ENCODE peak calls at places on chromosome 3, in nine cellular contexts. One of them, this sample, is unnamed.

GRCh38 chr3:78079514-78079913 is 1039.6 kb downstream of the ROBO2 start:
- DNase-seq in Daoy: no peak
- DNase-seq in EL: no peak
- DNase-seq in T-helper 2 cell treated with Interferon-gamma antibody and Interleukin-4, amounts not matched to agents 5 μg/mL and 100 μg/mL, for 36 hours: no peak
- DNase-seq in iPS DF 6.9: no peak
- DNase-seq in NCI-H460: no peak
- DNase-seq in activated T-cell treated with anti-CD3 and anti-CD28 coated beads for 1 hour: no peak
- DNase-seq in AG04450: no peak
- DNase-seq in nucleus accumbens: no peak
- DNase-seq in this sample: no peak

GRCh38 chr3:63067999-63068645 is 192.9 kb upstream of the CADPS start:
- DNase-seq in Daoy: peak; percentile 39
- DNase-seq in EL: peak; percentile 21
- DNase-seq in T-helper 2 cell treated with Interferon-gamma antibody and Interleukin-4, amounts not matched to agents 5 μg/mL and 100 μg/mL, for 36 hours: no peak
- DNase-seq in iPS DF 6.9: peak; percentile 43
- DNase-seq in NCI-H460: peak; percentile 19
- DNase-seq in activated T-cell treated with anti-CD3 and anti-CD28 coated beads for 1 hour: no peak
- DNase-seq in AG04450: no peak
- DNase-seq in nucleus accumbens: no peak
- DNase-seq in this sample: peak; percentile 48

GRCh38 chr3:31189971-31190370 is 295.5 kb upstream of the GADL1 start:
- DNase-seq in Daoy: no peak
- DNase-seq in EL: no peak
- DNase-seq in T-helper 2 cell treated with Interferon-gamma antibody and Interleukin-4, amounts not matched to agents 5 μg/mL and 100 μg/mL, for 36 hours: no peak
- DNase-seq in iPS DF 6.9: no peak
- DNase-seq in NCI-H460: no peak
- DNase-seq in activated T-cell treated with anti-CD3 and anti-CD28 coated beads for 1 hour: no peak
- DNase-seq in AG04450: no peak
- DNase-seq in nucleus accumbens: no peak
- DNase-seq in this sample: no peak

GRCh38 chr3:121601212-121601812 is 8.1 kb downstream of the FBXO40 start:
- DNase-seq in Daoy: no peak
- DNase-seq in EL: no peak
- DNase-seq in T-helper 2 cell treated with Interferon-gamma antibody and Interleukin-4, amounts not matched to agents 5 μg/mL and 100 μg/mL, for 36 hours: no peak
- DNase-seq in iPS DF 6.9: no peak
- DNase-seq in NCI-H460: no peak
- DNase-seq in activated T-cell treated with anti-CD3 and anti-CD28 coated beads for 1 hour: no peak
- DNase-seq in AG04450: no peak
- DNase-seq in nucleus accumbens: no peak
- DNase-seq in this sample: no peak

GRCh38 chr3:46271910-46272309 is 29.6 kb downstream of the CCR3 start:
- DNase-seq in Daoy: no peak
- DNase-seq in EL: peak; percentile 26
- DNase-seq in T-helper 2 cell treated with Interferon-gamma antibody and Interleukin-4, amounts not matched to agents 5 μg/mL and 100 μg/mL, for 36 hours: no peak
- DNase-seq in iPS DF 6.9: no peak
- DNase-seq in NCI-H460: no peak
- DNase-seq in activated T-cell treated with anti-CD3 and anti-CD28 coated beads for 1 hour: no peak
- DNase-seq in AG04450: no peak
- DNase-seq in nucleus accumbens: no peak
- DNase-seq in this sample: peak; percentile 14

GRCh38 chr3:56157693-56158092 is 310.6 kb downstream of the ERC2 start:
- DNase-seq in Daoy: peak; percentile 61
- DNase-seq in EL: peak; percentile 78
- DNase-seq in T-helper 2 cell treated with Interferon-gamma antibody and Interleukin-4, amounts not matched to agents 5 μg/mL and 100 μg/mL, for 36 hours: no peak
- DNase-seq in iPS DF 6.9: no peak
- DNase-seq in NCI-H460: no peak
- DNase-seq in activated T-cell treated with anti-CD3 and anti-CD28 coated beads for 1 hour: no peak
- DNase-seq in AG04450: no peak
- DNase-seq in nucleus accumbens: peak; percentile 12
- DNase-seq in this sample: peak; percentile 96

GRCh38 chr3:30984855-30985793 is 90.7 kb upstream of the GADL1 start:
- DNase-seq in Daoy: no peak
- DNase-seq in EL: no peak
- DNase-seq in T-helper 2 cell treated with Interferon-gamma antibody and Interleukin-4, amounts not matched to agents 5 μg/mL and 100 μg/mL, for 36 hours: no peak
- DNase-seq in iPS DF 6.9: no peak
- DNase-seq in NCI-H460: no peak
- DNase-seq in activated T-cell treated with anti-CD3 and anti-CD28 coated beads for 1 hour: no peak
- DNase-seq in AG04450: no peak
- DNase-seq in nucleus accumbens: no peak
- DNase-seq in this sample: peak; percentile 46

GRCh38 chr3:116929534-116930222 is 220.1 kb downstream of the TUSC7 start:
- DNase-seq in Daoy: no peak
- DNase-seq in EL: peak; percentile 4
- DNase-seq in T-helper 2 cell treated with Interferon-gamma antibody and Interleukin-4, amounts not matched to agents 5 μg/mL and 100 μg/mL, for 36 hours: no peak
- DNase-seq in iPS DF 6.9: no peak
- DNase-seq in NCI-H460: no peak
- DNase-seq in activated T-cell treated with anti-CD3 and anti-CD28 coated beads for 1 hour: no peak
- DNase-seq in AG04450: no peak
- DNase-seq in nucleus accumbens: no peak
- DNase-seq in this sample: no peak

GRCh38 chr3:194730369-194730768 is 44.7 kb downstream of the FAM43A start:
- DNase-seq in Daoy: peak; percentile 72
- DNase-seq in EL: peak; percentile 21
- DNase-seq in T-helper 2 cell treated with Interferon-gamma antibody and Interleukin-4, amounts not matched to agents 5 μg/mL and 100 μg/mL, for 36 hours: no peak
- DNase-seq in iPS DF 6.9: no peak
- DNase-seq in NCI-H460: peak; percentile 26
- DNase-seq in activated T-cell treated with anti-CD3 and anti-CD28 coated beads for 1 hour: no peak
- DNase-seq in AG04450: no peak
- DNase-seq in nucleus accumbens: no peak
- DNase-seq in this sample: peak; percentile 86

GRCh38 chr3:138450704-138451424 is 16.4 kb downstream of the ESYT3 start:
- DNase-seq in Daoy: no peak
- DNase-seq in EL: no peak
- DNase-seq in T-helper 2 cell treated with Interferon-gamma antibody and Interleukin-4, amounts not matched to agents 5 μg/mL and 100 μg/mL, for 36 hours: no peak
- DNase-seq in iPS DF 6.9: no peak
- DNase-seq in NCI-H460: no peak
- DNase-seq in activated T-cell treated with anti-CD3 and anti-CD28 coated beads for 1 hour: no peak
- DNase-seq in AG04450: no peak
- DNase-seq in nucleus accumbens: no peak
- DNase-seq in this sample: no peak

GRCh38 chr3:134718736-134719135 is 67.9 kb upstream of the KY start:
- DNase-seq in Daoy: no peak
- DNase-seq in EL: no peak
- DNase-seq in T-helper 2 cell treated with Interferon-gamma antibody and Interleukin-4, amounts not matched to agents 5 μg/mL and 100 μg/mL, for 36 hours: no peak
- DNase-seq in iPS DF 6.9: no peak
- DNase-seq in NCI-H460: no peak
- DNase-seq in activated T-cell treated with anti-CD3 and anti-CD28 coated beads for 1 hour: no peak
- DNase-seq in AG04450: no peak
- DNase-seq in nucleus accumbens: no peak
- DNase-seq in this sample: no peak

GRCh38 chr3:43388909-43389308 is 102.6 kb downstream of the SNRK start:
- DNase-seq in Daoy: no peak
- DNase-seq in EL: no peak
- DNase-seq in T-helper 2 cell treated with Interferon-gamma antibody and Interleukin-4, amounts not matched to agents 5 μg/mL and 100 μg/mL, for 36 hours: no peak
- DNase-seq in iPS DF 6.9: no peak
- DNase-seq in NCI-H460: no peak
- DNase-seq in activated T-cell treated with anti-CD3 and anti-CD28 coated beads for 1 hour: no peak
- DNase-seq in AG04450: no peak
- DNase-seq in nucleus accumbens: no peak
- DNase-seq in this sample: no peak

GRCh38 chr3:166837535-166837934 is 542.6 kb downstream of the ZBBX start:
- DNase-seq in Daoy: no peak
- DNase-seq in EL: no peak
- DNase-seq in T-helper 2 cell treated with Interferon-gamma antibody and Interleukin-4, amounts not matched to agents 5 μg/mL and 100 μg/mL, for 36 hours: no peak
- DNase-seq in iPS DF 6.9: peak; percentile 25
- DNase-seq in NCI-H460: no peak
- DNase-seq in activated T-cell treated with anti-CD3 and anti-CD28 coated beads for 1 hour: no peak
- DNase-seq in AG04450: no peak
- DNase-seq in nucleus accumbens: no peak
- DNase-seq in this sample: peak; percentile 13

GRCh38 chr3:172329070-172329469 is 119.2 kb downstream of the GHSR start:
- DNase-seq in Daoy: no peak
- DNase-seq in EL: no peak
- DNase-seq in T-helper 2 cell treated with Interferon-gamma antibody and Interleukin-4, amounts not matched to agents 5 μg/mL and 100 μg/mL, for 36 hours: no peak
- DNase-seq in iPS DF 6.9: no peak
- DNase-seq in NCI-H460: no peak
- DNase-seq in activated T-cell treated with anti-CD3 and anti-CD28 coated beads for 1 hour: no peak
- DNase-seq in AG04450: no peak
- DNase-seq in nucleus accumbens: no peak
- DNase-seq in this sample: no peak

GRCh38 chr3:23761440-23761896 is 44.3 kb upstream of the UBE2E1 start:
- DNase-seq in Daoy: peak; percentile 24
- DNase-seq in EL: peak; percentile 53
- DNase-seq in T-helper 2 cell treated with Interferon-gamma antibody and Interleukin-4, amounts not matched to agents 5 μg/mL and 100 μg/mL, for 36 hours: no peak
- DNase-seq in iPS DF 6.9: no peak
- DNase-seq in NCI-H460: peak; percentile 42
- DNase-seq in activated T-cell treated with anti-CD3 and anti-CD28 coated beads for 1 hour: no peak
- DNase-seq in AG04450: no peak
- DNase-seq in nucleus accumbens: no peak
- DNase-seq in this sample: peak; percentile 58

GRCh38 chr3:110414851-110415250 is 656.8 kb upstream of the NECTIN3 start:
- DNase-seq in Daoy: peak; percentile 54
- DNase-seq in EL: peak; percentile 82
- DNase-seq in T-helper 2 cell treated with Interferon-gamma antibody and Interleukin-4, amounts not matched to agents 5 μg/mL and 100 μg/mL, for 36 hours: no peak
- DNase-seq in iPS DF 6.9: no peak
- DNase-seq in NCI-H460: no peak
- DNase-seq in activated T-cell treated with anti-CD3 and anti-CD28 coated beads for 1 hour: no peak
- DNase-seq in AG04450: peak; percentile 41
- DNase-seq in nucleus accumbens: no peak
- DNase-seq in this sample: peak; percentile 87

GRCh38 chr3:155957412-155957880 is 87.0 kb downstream of the GMPS start:
- DNase-seq in Daoy: no peak
- DNase-seq in EL: no peak
- DNase-seq in T-helper 2 cell treated with Interferon-gamma antibody and Interleukin-4, amounts not matched to agents 5 μg/mL and 100 μg/mL, for 36 hours: no peak
- DNase-seq in iPS DF 6.9: no peak
- DNase-seq in NCI-H460: no peak
- DNase-seq in activated T-cell treated with anti-CD3 and anti-CD28 coated beads for 1 hour: no peak
- DNase-seq in AG04450: no peak
- DNase-seq in nucleus accumbens: no peak
- DNase-seq in this sample: no peak

GRCh38 chr3:171431550-171431949 is 28.7 kb downstream of the TNIK start:
- DNase-seq in Daoy: no peak
- DNase-seq in EL: no peak
- DNase-seq in T-helper 2 cell treated with Interferon-gamma antibody and Interleukin-4, amounts not matched to agents 5 μg/mL and 100 μg/mL, for 36 hours: no peak
- DNase-seq in iPS DF 6.9: no peak
- DNase-seq in NCI-H460: no peak
- DNase-seq in activated T-cell treated with anti-CD3 and anti-CD28 coated beads for 1 hour: no peak
- DNase-seq in AG04450: no peak
- DNase-seq in nucleus accumbens: no peak
- DNase-seq in this sample: no peak

GRCh38 chr3:100880845-100881244 is 112.4 kb downstream of the ABI3BP start:
- DNase-seq in Daoy: no peak
- DNase-seq in EL: no peak
- DNase-seq in T-helper 2 cell treated with Interferon-gamma antibody and Interleukin-4, amounts not matched to agents 5 μg/mL and 100 μg/mL, for 36 hours: no peak
- DNase-seq in iPS DF 6.9: no peak
- DNase-seq in NCI-H460: no peak
- DNase-seq in activated T-cell treated with anti-CD3 and anti-CD28 coated beads for 1 hour: no peak
- DNase-seq in AG04450: no peak
- DNase-seq in nucleus accumbens: no peak
- DNase-seq in this sample: no peak

GRCh38 chr3:190192807-190193206 is 72.1 kb upstream of the P3H2 start:
- DNase-seq in Daoy: no peak
- DNase-seq in EL: no peak
- DNase-seq in T-helper 2 cell treated with Interferon-gamma antibody and Interleukin-4, amounts not matched to agents 5 μg/mL and 100 μg/mL, for 36 hours: no peak
- DNase-seq in iPS DF 6.9: no peak
- DNase-seq in NCI-H460: no peak
- DNase-seq in activated T-cell treated with anti-CD3 and anti-CD28 coated beads for 1 hour: no peak
- DNase-seq in AG04450: no peak
- DNase-seq in nucleus accumbens: no peak
- DNase-seq in this sample: no peak

GRCh38 chr3:138942861-138943623 is 3.9 kb downstream of the FOXL2 start:
- DNase-seq in Daoy: no peak
- DNase-seq in EL: no peak
- DNase-seq in T-helper 2 cell treated with Interferon-gamma antibody and Interleukin-4, amounts not matched to agents 5 μg/mL and 100 μg/mL, for 36 hours: no peak
- DNase-seq in iPS DF 6.9: no peak
- DNase-seq in NCI-H460: no peak
- DNase-seq in activated T-cell treated with anti-CD3 and anti-CD28 coated beads for 1 hour: no peak
- DNase-seq in AG04450: no peak
- DNase-seq in nucleus accumbens: no peak
- DNase-seq in this sample: no peak

GRCh38 chr3:31828007-31828406 is 153.1 kb downstream of the OSBPL10 start:
- DNase-seq in Daoy: no peak
- DNase-seq in EL: no peak
- DNase-seq in T-helper 2 cell treated with Interferon-gamma antibody and Interleukin-4, amounts not matched to agents 5 μg/mL and 100 μg/mL, for 36 hours: no peak
- DNase-seq in iPS DF 6.9: no peak
- DNase-seq in NCI-H460: no peak
- DNase-seq in activated T-cell treated with anti-CD3 and anti-CD28 coated beads for 1 hour: no peak
- DNase-seq in AG04450: no peak
- DNase-seq in nucleus accumbens: no peak
- DNase-seq in this sample: no peak

GRCh38 chr3:42535981-42536784 is 33.7 kb downstream of the VIPR1 start:
- DNase-seq in Daoy: peak; percentile 36
- DNase-seq in EL: peak; percentile 36
- DNase-seq in T-helper 2 cell treated with Interferon-gamma antibody and Interleukin-4, amounts not matched to agents 5 μg/mL and 100 μg/mL, for 36 hours: no peak
- DNase-seq in iPS DF 6.9: peak; percentile 55
- DNase-seq in NCI-H460: no peak
- DNase-seq in activated T-cell treated with anti-CD3 and anti-CD28 coated beads for 1 hour: peak; percentile 30
- DNase-seq in AG04450: no peak
- DNase-seq in nucleus accumbens: peak; percentile 44
- DNase-seq in this sample: peak; percentile 53

GRCh38 chr3:126435456-126436315 is 40.0 kb downstream of the ZXDC start:
- DNase-seq in Daoy: no peak
- DNase-seq in EL: no peak
- DNase-seq in T-helper 2 cell treated with Interferon-gamma antibody and Interleukin-4, amounts not matched to agents 5 μg/mL and 100 μg/mL, for 36 hours: no peak
- DNase-seq in iPS DF 6.9: no peak
- DNase-seq in NCI-H460: no peak
- DNase-seq in activated T-cell treated with anti-CD3 and anti-CD28 coated beads for 1 hour: no peak
- DNase-seq in AG04450: no peak
- DNase-seq in nucleus accumbens: no peak
- DNase-seq in this sample: no peak

GRCh38 chr3:112699436-112699978 is 58.6 kb upstream of the CCDC80 start:
- DNase-seq in Daoy: peak; percentile 80
- DNase-seq in EL: peak; percentile 89
- DNase-seq in T-helper 2 cell treated with Interferon-gamma antibody and Interleukin-4, amounts not matched to agents 5 μg/mL and 100 μg/mL, for 36 hours: no peak
- DNase-seq in iPS DF 6.9: no peak
- DNase-seq in NCI-H460: no peak
- DNase-seq in activated T-cell treated with anti-CD3 and anti-CD28 coated beads for 1 hour: no peak
- DNase-seq in AG04450: no peak
- DNase-seq in nucleus accumbens: no peak
- DNase-seq in this sample: peak; percentile 84

GRCh38 chr3:37920156-37920686 is 58.5 kb downstream of the CTDSPL start:
- DNase-seq in Daoy: no peak
- DNase-seq in EL: no peak
- DNase-seq in T-helper 2 cell treated with Interferon-gamma antibody and Interleukin-4, amounts not matched to agents 5 μg/mL and 100 μg/mL, for 36 hours: no peak
- DNase-seq in iPS DF 6.9: no peak
- DNase-seq in NCI-H460: no peak
- DNase-seq in activated T-cell treated with anti-CD3 and anti-CD28 coated beads for 1 hour: no peak
- DNase-seq in AG04450: no peak
- DNase-seq in nucleus accumbens: no peak
- DNase-seq in this sample: no peak

GRCh38 chr3:49244589-49245205 is 32.3 kb downstream of the C3orf62 start:
- DNase-seq in Daoy: peak; percentile 19
- DNase-seq in EL: peak; percentile 16
- DNase-seq in T-helper 2 cell treated with Interferon-gamma antibody and Interleukin-4, amounts not matched to agents 5 μg/mL and 100 μg/mL, for 36 hours: no peak
- DNase-seq in iPS DF 6.9: no peak
- DNase-seq in NCI-H460: no peak
- DNase-seq in activated T-cell treated with anti-CD3 and anti-CD28 coated beads for 1 hour: no peak
- DNase-seq in AG04450: no peak
- DNase-seq in nucleus accumbens: no peak
- DNase-seq in this sample: peak; percentile 47

GRCh38 chr3:110234831-110235230 is 836.8 kb upstream of the NECTIN3 start:
- DNase-seq in Daoy: no peak
- DNase-seq in EL: peak; percentile 7
- DNase-seq in T-helper 2 cell treated with Interferon-gamma antibody and Interleukin-4, amounts not matched to agents 5 μg/mL and 100 μg/mL, for 36 hours: no peak
- DNase-seq in iPS DF 6.9: no peak
- DNase-seq in NCI-H460: no peak
- DNase-seq in activated T-cell treated with anti-CD3 and anti-CD28 coated beads for 1 hour: no peak
- DNase-seq in AG04450: no peak
- DNase-seq in nucleus accumbens: no peak
- DNase-seq in this sample: no peak

GRCh38 chr3:12455740-12456139 is 28.5 kb upstream of the TSEN2 start:
- DNase-seq in Daoy: no peak
- DNase-seq in EL: no peak
- DNase-seq in T-helper 2 cell treated with Interferon-gamma antibody and Interleukin-4, amounts not matched to agents 5 μg/mL and 100 μg/mL, for 36 hours: no peak
- DNase-seq in iPS DF 6.9: no peak
- DNase-seq in NCI-H460: no peak
- DNase-seq in activated T-cell treated with anti-CD3 and anti-CD28 coated beads for 1 hour: no peak
- DNase-seq in AG04450: no peak
- DNase-seq in nucleus accumbens: no peak
- DNase-seq in this sample: no peak

GRCh38 chr3:15050405-15051092 is 14.6 kb downstream of the MRPS25 start:
- DNase-seq in Daoy: no peak
- DNase-seq in EL: no peak
- DNase-seq in T-helper 2 cell treated with Interferon-gamma antibody and Interleukin-4, amounts not matched to agents 5 μg/mL and 100 μg/mL, for 36 hours: no peak
- DNase-seq in iPS DF 6.9: no peak
- DNase-seq in NCI-H460: no peak
- DNase-seq in activated T-cell treated with anti-CD3 and anti-CD28 coated beads for 1 hour: no peak
- DNase-seq in AG04450: no peak
- DNase-seq in nucleus accumbens: no peak
- DNase-seq in this sample: no peak

GRCh38 chr3:60304103-60304502 is 947.1 kb downstream of the FHIT start:
- DNase-seq in Daoy: no peak
- DNase-seq in EL: no peak
- DNase-seq in T-helper 2 cell treated with Interferon-gamma antibody and Interleukin-4, amounts not matched to agents 5 μg/mL and 100 μg/mL, for 36 hours: no peak
- DNase-seq in iPS DF 6.9: no peak
- DNase-seq in NCI-H460: no peak
- DNase-seq in activated T-cell treated with anti-CD3 and anti-CD28 coated beads for 1 hour: no peak
- DNase-seq in AG04450: peak; percentile 53
- DNase-seq in nucleus accumbens: no peak
- DNase-seq in this sample: no peak

This sample was measured in RPMI7951.